ENCODE peak calls at places on chromosomes 11 and 22, in four cellular contexts. G, A, I and S are unnamed samples.
A peak's percentile ranks its signal among the peaks of the same experiment; 100 is the strongest.

GRCh38 chr11:114110948-114111347 is 51.4 kb downstream of the ZBTB16 start:
- DNase-seq in A (no peak), G (no peak), I (no peak), S (no peak)

GRCh38 chr22:19525666-19526065 is 1.5 kb upstream of the CLDN5 start:
- DNase-seq in I (no peak), G (no peak), A (peak; percentile 64), S (no peak)

GRCh38 chr11:57491371-57492061 is 24.0 kb downstream of the SLC43A1 start:
- DNase-seq in I (peak; percentile 39), A (peak; percentile 68), G (peak; percentile 38), S (no peak)

GRCh38 chr11:67607507-67607906 is 771 bp downstream of the NDUFV1 start:
- DNase-seq in A (no peak), I (no peak), G (no peak), S (no peak)

GRCh38 chr22:30392661-30393321 is 4.0 kb upstream of the SEC14L2 start:
- DNase-seq in G (no peak), I (no peak), A (no peak), S (no peak)

GRCh38 chr11:130413383-130414106 is 14.9 kb downstream of the ADAMTS8 start:
- DNase-seq in A (no peak), G (no peak), I (no peak), S (peak; percentile 36)

GRCh38 chr11:16091862-16092261 is 264.5 kb downstream of the SOX6 start:
- DNase-seq in A (no peak), G (no peak), I (no peak), S (no peak)

GRCh38 chr22:48886604-48887393 is 940.9 kb downstream of the BRD1 start:
- DNase-seq in A (no peak), I (no peak), G (no peak), S (no peak)

GRCh38 chr11:94754335-94754734 is 13.8 kb upstream of the AMOTL1 start:
- DNase-seq in I (no peak), A (no peak), G (no peak), S (no peak)

GRCh38 chr11:129373489-129373953 is 2.1 kb upstream of the BARX2 start:
- DNase-seq in A (no peak), G (no peak), I (no peak), S (no peak)

GRCh38 chr11:2704896-2705606 is 5.3 kb upstream of the KCNQ1OT1 start:
- DNase-seq in A (no peak), G (no peak), I (no peak), S (no peak)

GRCh38 chr11:79388201-79388600 is 52.6 kb downstream of the TENM4 start:
- DNase-seq in A (no peak), I (no peak), G (no peak), S (no peak)

GRCh38 chr22:25746012-25746373 is 4.0 kb downstream of the MYO18B start:
- DNase-seq in A (no peak), I (peak; percentile 73), G (no peak), S (no peak)

GRCh38 chr11:124832571-124832970 is 32.4 kb upstream of the MSANTD2 start:
- DNase-seq in A (no peak), I (no peak), G (no peak), S (no peak)

GRCh38 chr11:69166186-69167115 is 10.7 kb downstream of the SMIM38 start:
- DNase-seq in I (peak; percentile 76), A (peak; percentile 34), G (peak; percentile 50), S (peak; percentile 89)

GRCh38 chr11:131696584-131697120 is 326.2 kb downstream of the NTM start:
- DNase-seq in G (no peak), A (no peak), I (no peak), S (no peak)

GRCh38 chr11:117915672-117916235 is 13.4 kb downstream of the TMPRSS13 start:
- DNase-seq in G (no peak), I (no peak), A (no peak), S (no peak)

GRCh38 chr11:94926271-94926625 is 47.1 kb downstream of the CWC15 start:
- DNase-seq in G (no peak), I (no peak), A (no peak), S (no peak)

GRCh38 chr22:26892401-26893033 is 235.1 kb downstream of the MIAT start:
- DNase-seq in G (no peak), I (peak; percentile 12), A (no peak), S (peak; percentile 24)

GRCh38 chr11:85831050-85831449 is 20.1 kb upstream of the SYTL2 start:
- DNase-seq in A (no peak), I (no peak), G (no peak), S (no peak)

GRCh38 chr22:19330865-19331418 is 39.4 kb upstream of the CLTCL1 start:
- DNase-seq in I (no peak), A (peak; percentile 45), G (no peak), S (no peak)

GRCh38 chr22:46076651-46077339 is 73.5 kb upstream of the PPARA start:
- DNase-seq in A (no peak), G (no peak), I (no peak), S (peak; percentile 76)

GRCh38 chr22:46073683-46074504 is 76.4 kb upstream of the PPARA start:
- DNase-seq in G (no peak), I (peak; percentile 53), A (no peak), S (no peak)

GRCh38 chr22:46077669-46078099 is 72.6 kb upstream of the PPARA start:
- DNase-seq in A (no peak), I (no peak), G (no peak), S (no peak)

GRCh38 chr22:46074771-46075551 is 75.4 kb upstream of the PPARA start:
- DNase-seq in A (no peak), I (no peak), G (no peak), S (no peak)

DNA sequence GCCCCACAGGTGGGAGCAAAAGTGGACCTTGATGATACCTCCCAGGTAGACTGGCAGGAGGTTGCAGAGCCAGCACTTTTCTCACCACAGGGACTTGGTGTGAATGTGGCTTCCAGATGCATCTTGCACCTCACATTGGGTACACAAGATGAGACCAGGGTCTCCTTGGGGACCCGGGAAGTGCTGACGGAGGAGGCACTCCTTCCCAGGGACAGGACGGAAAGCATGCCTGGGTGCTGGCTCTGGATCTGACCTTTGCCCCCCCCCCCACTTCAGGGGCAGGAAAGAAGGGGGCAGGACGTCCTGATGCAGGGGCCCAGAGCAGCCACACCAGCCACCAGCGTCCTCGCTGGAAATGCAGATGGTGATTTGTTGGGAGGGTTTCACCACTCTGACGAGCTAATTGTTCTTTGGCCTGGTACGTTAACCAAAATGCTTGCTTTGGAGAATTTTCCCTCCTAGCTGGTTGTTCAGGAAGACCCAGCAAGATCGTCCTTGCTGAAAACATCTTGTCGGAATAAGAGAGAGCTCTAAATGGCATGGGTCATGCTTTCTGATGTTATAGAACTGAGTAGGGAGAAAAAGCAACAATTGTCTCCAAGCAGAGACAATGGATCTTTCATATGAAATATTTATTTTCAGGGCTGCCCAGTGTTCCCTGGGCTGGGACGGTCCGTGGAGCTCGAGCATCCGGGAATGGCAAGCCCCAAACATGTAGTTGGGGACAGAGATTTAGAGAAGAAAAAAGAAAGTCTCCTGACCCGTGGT is 74.4 kb upstream of the PPARA start:
- DNase-seq in A (no peak), I (no peak), G (no peak), S (no peak)
- TF ChIP-seq JUN in A (no peak), I (no peak), G (no peak), S (no peak)

DNA sequence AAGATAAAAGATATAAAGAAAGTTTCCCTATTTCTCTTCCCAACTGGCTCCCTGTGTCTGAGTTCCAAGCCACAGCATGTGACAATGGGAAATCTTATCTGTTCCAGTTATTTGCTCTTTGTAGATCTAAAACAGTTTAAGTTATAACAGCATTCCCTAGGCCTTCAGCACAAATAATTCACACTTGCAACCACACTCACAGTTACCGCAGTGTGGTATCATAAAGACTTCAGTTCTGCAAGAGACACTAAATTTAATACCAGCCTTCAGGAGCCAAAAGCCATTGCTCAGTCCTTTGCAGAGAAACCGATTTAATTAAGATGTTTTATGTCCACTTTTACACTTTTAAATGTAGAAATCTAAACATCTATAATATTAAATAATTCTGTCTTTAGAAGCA is 300.1 kb upstream of the DDI1 start:
- DNase-seq in A (no peak), I (no peak), G (no peak), S (no peak)
- H3K4me3 ChIP-seq in A (no peak overlapping the region), I (no peak overlapping the region), G (no peak overlapping the region), S (no peak overlapping the region)

DNA sequence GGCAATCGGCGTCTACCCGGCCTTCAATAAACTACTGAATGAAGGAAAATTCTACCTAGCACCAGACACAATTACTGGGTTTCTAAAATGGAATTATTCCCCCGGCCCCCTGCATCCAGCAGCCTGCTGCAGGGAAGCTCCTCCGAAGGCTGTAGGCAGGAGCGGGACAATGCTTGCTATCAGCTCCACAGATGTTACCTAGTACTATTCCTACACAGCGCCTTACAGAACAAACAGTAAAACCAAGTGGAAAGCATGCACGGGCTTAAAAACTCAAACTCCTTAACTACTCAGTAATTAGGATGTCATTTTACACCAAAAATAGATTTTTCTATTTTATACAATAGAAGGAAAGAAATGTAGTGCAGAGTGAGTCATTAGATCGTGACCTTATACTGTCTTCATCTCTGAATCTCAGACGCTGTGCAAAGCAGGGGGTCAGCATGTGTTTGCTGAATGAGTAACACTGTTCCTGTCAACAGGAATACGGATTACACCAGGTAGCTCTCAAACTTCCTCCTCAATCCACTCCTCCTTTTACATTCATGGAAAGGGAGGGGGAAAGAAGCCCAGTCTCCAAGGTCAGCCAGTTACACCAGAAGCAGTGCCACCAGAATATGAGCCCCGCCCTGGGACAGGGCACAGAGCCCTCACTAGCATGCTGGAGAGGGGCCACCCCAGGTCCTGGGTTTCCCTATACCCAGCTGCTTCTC is 74.9 kb downstream of the PACSIN2 start:
- DNase-seq in I (peak; percentile 95), G (peak; percentile 88), A (no peak), S (peak; percentile 83)
- TF ChIP-seq JUN in I (peak; percentile 96), G (peak; percentile 88), A (no peak), S (peak; percentile 79)

GRCh38 chr11:45180888-45181594 is 34.6 kb downstream of the PRDM11 start:
- DNase-seq in A (peak; percentile 86), I (peak; percentile 59), G (no peak), S (peak; percentile 65)

GRCh38 chr11:45180158-45180887 is 33.9 kb downstream of the PRDM11 start:
- DNase-seq in I (peak; percentile 40), G (no peak), A (peak; percentile 75), S (peak; percentile 60)

GRCh38 chr11:45178223-45178622 is 31.8 kb downstream of the PRDM11 start:
- DNase-seq in G (no peak), A (no peak), I (no peak), S (no peak)

GRCh38 chr11:45178890-45179663 is 32.6 kb downstream of the PRDM11 start:
- DNase-seq in I (peak; percentile 9), A (no peak), G (no peak), S (no peak)

DNA sequence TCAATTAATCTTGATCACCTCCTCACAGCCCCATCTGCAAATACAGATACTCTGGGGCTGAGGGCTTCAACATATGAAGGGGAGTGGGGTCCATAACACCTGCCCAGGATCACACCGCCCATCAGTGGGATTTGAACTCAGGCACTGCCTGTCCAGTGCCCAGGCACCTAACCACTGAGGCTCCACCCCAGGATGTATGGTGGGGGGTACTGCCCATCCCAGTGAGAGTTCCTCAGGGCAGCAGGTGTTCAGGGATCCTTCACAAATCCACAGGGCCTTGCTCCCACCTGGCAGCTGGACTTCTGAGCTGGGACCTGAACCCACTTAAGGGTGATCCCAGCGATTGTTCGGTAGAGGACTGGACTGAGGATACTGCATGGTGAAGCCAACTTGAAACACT is 33.2 kb downstream of the PRDM11 start:
- DNase-seq in I (no peak), G (no peak), A (no peak), S (no peak)
- H3K4me3 ChIP-seq in I (no peak overlapping the region), G (peak overlapping the region; percentile 51), A (no peak overlapping the region), S (peak overlapping the region; percentile 64)